ENCODE peak calls at places on chromosomes 7 and 10, in five cellular contexts. N is BE2C, D is OCI-LY7, P is heart right ventricle, S is heart left ventricle. K is an unnamed sample.

GRCh38 chr7:103685646-103686418 is 239.8 kb upstream of the SLC26A5 start:
- DNase-seq in S (no peak), P (no peak), N (no peak), D (no peak), K (no peak)

GRCh38 chr10:104037261-104037951 is 48.3 kb downstream of the COL17A1 start:
- DNase-seq in N (no peak), P (no peak), D (no peak), S (no peak), K (no peak)

GRCh38 chr7:37918526-37918925 is 1.9 kb upstream of the SFRP4 start:
- DNase-seq in N (no peak), P (no peak), D (no peak), S (no peak), K (no peak)

GRCh38 chr7:84701524-84702306 is 485.1 kb downstream of the SEMA3D start:
- DNase-seq in D (no peak), S (no peak), P (no peak), N (no peak), K (no peak)

GRCh38 chr7:133201470-133201869 is 51.4 kb upstream of the EXOC4 start:
- DNase-seq in N (no peak), P (no peak), S (no peak), D (no peak), K (no peak)

GRCh38 chr10:22824984-22825383 is 102.9 kb upstream of the ARMC3 start:
- DNase-seq in S (no peak), P (no peak), N (no peak), D (no peak), K (no peak)

GRCh38 chr7:155763721-155764431 is 48.4 kb downstream of the SHH start:
- DNase-seq in N (no peak), S (no peak), P (peak; percentile 19), D (no peak), K (no peak)

GRCh38 chr7:42186181-42186580 is 50.8 kb downstream of the GLI3 start:
- DNase-seq in S (no peak), N (no peak), P (no peak), D (peak; percentile 2), K (peak; percentile 59)

GRCh38 chr10:28365840-28366239 is 63.0 kb upstream of the MPP7 start:
- DNase-seq in S (no peak), N (no peak), P (no peak), D (no peak), K (no peak)

GRCh38 chr10:28370107-28370835 is 67.4 kb upstream of the MPP7 start:
- DNase-seq in D (no peak), S (no peak), N (no peak), P (no peak), K (no peak)

GRCh38 chr10:28367419-28367818 is 64.6 kb upstream of the MPP7 start:
- DNase-seq in S (no peak), N (no peak), P (no peak), D (no peak), K (no peak)

GRCh38 chr10:28366943-28367342 is 64.1 kb upstream of the MPP7 start:
- DNase-seq in S (no peak), P (no peak), D (no peak), N (no peak), K (no peak)

GRCh38 chr10:28367865-28368541 is 65.1 kb upstream of the MPP7 start:
- DNase-seq in P (no peak), S (no peak), D (peak; percentile 93), N (no peak), K (no peak)
- H3K4me3 ChIP-seq in P (no peak overlapping the region), S (no peak overlapping the region), D (peak overlapping the region; percentile 1), N (no peak overlapping the region), K (no peak overlapping the region)

DNA sequence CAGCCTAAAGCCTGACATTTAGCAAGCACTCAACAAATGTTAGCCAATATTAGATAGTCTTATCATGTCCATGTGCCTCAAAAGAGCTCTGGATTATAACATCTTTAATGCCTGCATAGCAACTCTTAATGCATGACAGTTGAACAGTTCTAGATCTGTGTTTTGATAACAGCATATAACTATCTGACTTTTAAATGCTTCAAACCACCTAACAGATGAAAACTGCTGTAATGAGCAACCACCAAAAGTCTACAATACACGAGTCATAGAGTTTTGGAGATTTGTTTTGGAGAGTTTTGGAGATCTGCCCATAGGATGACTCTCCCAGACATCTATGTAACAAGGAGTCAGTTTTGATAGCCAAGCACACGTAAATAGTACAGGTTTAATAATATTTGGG is 227.3 kb downstream of the TWIST1 start:
- DNase-seq in P (no peak), S (no peak), N (no peak), D (no peak), K (no peak)
- H3K9me3 ChIP-seq in P (no peaks in the 10 kb centered on the region), S (no peaks in the 10 kb centered on the region), N (no peaks in the 10 kb centered on the region), D (no peaks in the 10 kb centered on the region), K (no peaks in the 10 kb centered on the region)

DNA sequence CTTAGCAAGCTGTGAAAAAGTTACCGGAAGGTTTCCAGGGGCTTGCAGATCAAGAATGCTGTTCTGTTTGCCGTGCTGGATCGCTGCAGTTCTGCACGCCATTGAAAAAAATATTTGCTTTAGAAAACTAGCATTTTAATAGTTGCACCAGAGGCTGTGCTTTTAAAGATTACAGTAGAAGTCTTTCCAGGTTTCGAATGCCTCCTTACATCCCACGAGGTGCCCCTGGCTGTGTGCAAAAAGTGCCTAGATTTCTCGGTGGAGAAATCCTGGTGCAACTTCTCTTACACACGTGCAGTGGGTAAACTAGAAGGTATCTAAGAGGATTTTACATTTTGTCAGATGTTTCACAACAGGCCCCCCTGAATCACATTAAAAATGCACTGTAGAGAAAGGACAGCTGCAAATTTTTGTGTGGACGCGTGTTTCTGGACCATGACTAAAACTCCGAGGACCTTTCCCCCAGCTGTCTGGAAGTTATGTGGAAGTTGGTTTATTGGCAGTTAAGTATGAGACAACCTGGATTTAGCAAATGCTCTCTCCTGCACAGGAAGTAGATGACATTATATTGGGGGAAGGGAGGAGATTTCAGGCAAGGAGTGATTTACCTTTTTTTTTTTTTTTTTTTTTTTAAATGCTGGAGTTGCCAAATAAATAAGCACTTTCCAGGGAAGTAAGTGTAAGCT is 5.8 kb downstream of the TCF7L2 start:
- DNase-seq in D (no peak), N (no peak), P (no peak), S (no peak), K (no peak)
- H3K4me1 ChIP-seq in D (peaks cover 16% of the 10 kb centered on the region), N (peaks cover 22% of the 10 kb centered on the region), P (peaks cover 33% of the 10 kb centered on the region), S (peaks cover 72% of the 10 kb centered on the region), K (no peaks in the 10 kb centered on the region)

GRCh38 chr7:142353147-142354058 is 95.5 kb upstream of the PRSS58 start:
- DNase-seq in N (no peak), S (no peak), D (no peak), P (no peak), K (no peak)
- H3K4me3 ChIP-seq in N (no peak overlapping the region), S (no peak overlapping the region), D (no peak overlapping the region), P (no peak overlapping the region), K (no peak overlapping the region)